ENCODE peak calls at places on chromosomes 16 and 17, in nine cellular contexts. One of them, this sample, is unnamed.

GRCh38 chr16:72797606-72798005 is 250.3 kb downstream of the ZFHX3 start:
- DNase-seq in IMR-90: no peak
- DNase-seq in thoracic aorta: no peak
- DNase-seq in stomach: no peak
- DNase-seq in AG10803: no peak
- DNase-seq in WTC11: no peak
- DNase-seq in sigmoid colon: peak
- DNase-seq in tibial artery: no peak
- DNase-seq in omental fat pad: no peak
- DNase-seq in this sample: no peak

GRCh38 chr16:78522327-78522726 is 422.9 kb downstream of the WWOX start:
- DNase-seq in IMR-90: no peak
- DNase-seq in thoracic aorta: no peak
- DNase-seq in stomach: no peak
- DNase-seq in AG10803: no peak
- DNase-seq in WTC11: no peak
- DNase-seq in sigmoid colon: no peak
- DNase-seq in tibial artery: no peak
- DNase-seq in omental fat pad: no peak
- DNase-seq in this sample: no peak

GRCh38 chr17:38874505-38875419 is 4.9 kb downstream of the LASP1 start:
- DNase-seq in IMR-90: no peak
- DNase-seq in thoracic aorta: no peak
- DNase-seq in stomach: no peak
- DNase-seq in AG10803: peak
- DNase-seq in WTC11: no peak
- DNase-seq in sigmoid colon: no peak
- DNase-seq in tibial artery: no peak
- DNase-seq in omental fat pad: no peak
- DNase-seq in this sample: no peak

GRCh38 chr17:50219345-50219744 is 17.9 kb upstream of the COL1A1 start:
- DNase-seq in IMR-90: peak
- DNase-seq in thoracic aorta: no peak
- DNase-seq in stomach: no peak
- DNase-seq in AG10803: peak
- DNase-seq in WTC11: no peak
- DNase-seq in sigmoid colon: no peak
- DNase-seq in tibial artery: no peak
- DNase-seq in omental fat pad: no peak
- DNase-seq in this sample: no peak

GRCh38 chr17:15436399-15437369 is 30.7 kb downstream of the CDRT4 start:
- DNase-seq in IMR-90: peak
- DNase-seq in thoracic aorta: no peak
- DNase-seq in stomach: peak
- DNase-seq in AG10803: peak
- DNase-seq in WTC11: peak
- DNase-seq in sigmoid colon: peak
- DNase-seq in tibial artery: peak
- DNase-seq in omental fat pad: no peak
- DNase-seq in this sample: no peak

GRCh38 chr17:31487648-31488263 is 96.3 kb downstream of the RAB11FIP4 start:
- DNase-seq in IMR-90: peak
- DNase-seq in thoracic aorta: peak
- DNase-seq in stomach: peak
- DNase-seq in AG10803: peak
- DNase-seq in WTC11: peak
- DNase-seq in sigmoid colon: peak
- DNase-seq in tibial artery: peak
- DNase-seq in omental fat pad: peak
- DNase-seq in this sample: peak

GRCh38 chr17:50191070-50192045 is 10.1 kb downstream of the COL1A1 start:
- DNase-seq in IMR-90: peak
- DNase-seq in thoracic aorta: no peak
- DNase-seq in stomach: no peak
- DNase-seq in AG10803: peak
- DNase-seq in WTC11: no peak
- DNase-seq in sigmoid colon: no peak
- DNase-seq in tibial artery: no peak
- DNase-seq in omental fat pad: no peak
- DNase-seq in this sample: no peak

GRCh38 chr16:53515259-53515658 is 12.2 kb upstream of the AKTIP start:
- DNase-seq in IMR-90: peak
- DNase-seq in thoracic aorta: no peak
- DNase-seq in stomach: no peak
- DNase-seq in AG10803: no peak
- DNase-seq in WTC11: no peak
- DNase-seq in sigmoid colon: peak
- DNase-seq in tibial artery: no peak
- DNase-seq in omental fat pad: no peak
- DNase-seq in this sample: no peak

GRCh38 chr17:1999557-2000251 is 25.4 kb downstream of the RTN4RL1 start:
- DNase-seq in IMR-90: peak
- DNase-seq in thoracic aorta: no peak
- DNase-seq in stomach: peak
- DNase-seq in AG10803: peak
- DNase-seq in WTC11: peak
- DNase-seq in sigmoid colon: peak
- DNase-seq in tibial artery: peak
- DNase-seq in omental fat pad: no peak
- DNase-seq in this sample: no peak

GRCh38 chr17:7219812-7220592 is at the start of the genes ACADVL and DLG4:
- DNase-seq in IMR-90: peak
- DNase-seq in thoracic aorta: peak
- DNase-seq in stomach: peak
- DNase-seq in AG10803: peak
- DNase-seq in WTC11: peak
- DNase-seq in sigmoid colon: peak
- DNase-seq in tibial artery: peak
- DNase-seq in omental fat pad: peak
- DNase-seq in this sample: peak

GRCh38 chr17:7221281-7222092 is 1.7 kb downstream of the ACADVL start:
- DNase-seq in IMR-90: no peak
- DNase-seq in thoracic aorta: no peak
- DNase-seq in stomach: no peak
- DNase-seq in AG10803: no peak
- DNase-seq in WTC11: no peak
- DNase-seq in sigmoid colon: peak
- DNase-seq in tibial artery: no peak
- DNase-seq in omental fat pad: no peak
- DNase-seq in this sample: no peak

GRCh38 chr17:7219434-7219811 is 213 bp downstream of the DLG4 start:
- DNase-seq in IMR-90: no peak
- DNase-seq in thoracic aorta: no peak
- DNase-seq in stomach: no peak
- DNase-seq in AG10803: no peak
- DNase-seq in WTC11: no peak
- DNase-seq in sigmoid colon: no peak
- DNase-seq in tibial artery: no peak
- DNase-seq in omental fat pad: no peak
- DNase-seq in this sample: no peak

GRCh38 chr17:7222093-7222971 is 2.6 kb downstream of the ACADVL start:
- DNase-seq in IMR-90: no peak
- DNase-seq in thoracic aorta: no peak
- DNase-seq in stomach: no peak
- DNase-seq in AG10803: no peak
- DNase-seq in WTC11: no peak
- DNase-seq in sigmoid colon: no peak
- DNase-seq in tibial artery: no peak
- DNase-seq in omental fat pad: no peak
- DNase-seq in this sample: no peak

GRCh38 chr17:7220593-7221280 is 999 bp downstream of the ACADVL start:
- DNase-seq in IMR-90: peak
- DNase-seq in thoracic aorta: no peak
- DNase-seq in stomach: peak
- DNase-seq in AG10803: peak
- DNase-seq in WTC11: peak
- DNase-seq in sigmoid colon: peak
- DNase-seq in tibial artery: peak
- DNase-seq in omental fat pad: no peak
- DNase-seq in this sample: no peak
- TF ChIP-seq CTCF in IMR-90: peak
- TF ChIP-seq CTCF in thoracic aorta: peak
- TF ChIP-seq CTCF in stomach: peak
- TF ChIP-seq CTCF in AG10803: peak
- TF ChIP-seq CTCF in WTC11: no peak
- TF ChIP-seq CTCF in sigmoid colon: no peak
- TF ChIP-seq CTCF in tibial artery: peak
- TF ChIP-seq CTCF in omental fat pad: no peak
- TF ChIP-seq CTCF in this sample: peak

GRCh38 chr16:64469906-64470702 is 651.8 kb downstream of the CDH11 start:
- DNase-seq in IMR-90: no peak
- DNase-seq in thoracic aorta: no peak
- DNase-seq in stomach: no peak
- DNase-seq in AG10803: no peak
- DNase-seq in WTC11: no peak
- DNase-seq in sigmoid colon: no peak
- DNase-seq in tibial artery: no peak
- DNase-seq in omental fat pad: no peak
- DNase-seq in this sample: no peak
- TF ChIP-seq CTCF in IMR-90: peak
- TF ChIP-seq CTCF in thoracic aorta: no peak
- TF ChIP-seq CTCF in stomach: no peak
- TF ChIP-seq CTCF in AG10803: peak
- TF ChIP-seq CTCF in WTC11: no peak
- TF ChIP-seq CTCF in sigmoid colon: no peak
- TF ChIP-seq CTCF in tibial artery: no peak
- TF ChIP-seq CTCF in omental fat pad: no peak
- TF ChIP-seq CTCF in this sample: no peak

GRCh38 chr16:27225536-27226360 is 22.4 kb downstream of the KDM8 start:
- DNase-seq in IMR-90: no peak
- DNase-seq in thoracic aorta: no peak
- DNase-seq in stomach: peak
- DNase-seq in AG10803: no peak
- DNase-seq in WTC11: no peak
- DNase-seq in sigmoid colon: no peak
- DNase-seq in tibial artery: no peak
- DNase-seq in omental fat pad: no peak
- DNase-seq in this sample: peak
- TF ChIP-seq CTCF in IMR-90: peak
- TF ChIP-seq CTCF in thoracic aorta: no peak
- TF ChIP-seq CTCF in stomach: no peak
- TF ChIP-seq CTCF in AG10803: no peak
- TF ChIP-seq CTCF in WTC11: no peak
- TF ChIP-seq CTCF in sigmoid colon: no peak
- TF ChIP-seq CTCF in tibial artery: no peak
- TF ChIP-seq CTCF in omental fat pad: no peak
- TF ChIP-seq CTCF in this sample: no peak

GRCh38 chr17:71667661-71668060 is 453.2 kb upstream of the SOX9 start:
- DNase-seq in IMR-90: no peak
- DNase-seq in thoracic aorta: no peak
- DNase-seq in stomach: no peak
- DNase-seq in AG10803: peak
- DNase-seq in WTC11: no peak
- DNase-seq in sigmoid colon: no peak
- DNase-seq in tibial artery: no peak
- DNase-seq in omental fat pad: no peak
- DNase-seq in this sample: no peak

GRCh38 chr17:71668807-71669206 is 452.0 kb upstream of the SOX9 start:
- DNase-seq in IMR-90: no peak
- DNase-seq in thoracic aorta: no peak
- DNase-seq in stomach: no peak
- DNase-seq in AG10803: no peak
- DNase-seq in WTC11: no peak
- DNase-seq in sigmoid colon: no peak
- DNase-seq in tibial artery: no peak
- DNase-seq in omental fat pad: no peak
- DNase-seq in this sample: no peak

GRCh38 chr17:71664867-71665266 is 456.0 kb upstream of the SOX9 start:
- DNase-seq in IMR-90: no peak
- DNase-seq in thoracic aorta: no peak
- DNase-seq in stomach: no peak
- DNase-seq in AG10803: no peak
- DNase-seq in WTC11: no peak
- DNase-seq in sigmoid colon: no peak
- DNase-seq in tibial artery: no peak
- DNase-seq in omental fat pad: no peak
- DNase-seq in this sample: no peak

DNA sequence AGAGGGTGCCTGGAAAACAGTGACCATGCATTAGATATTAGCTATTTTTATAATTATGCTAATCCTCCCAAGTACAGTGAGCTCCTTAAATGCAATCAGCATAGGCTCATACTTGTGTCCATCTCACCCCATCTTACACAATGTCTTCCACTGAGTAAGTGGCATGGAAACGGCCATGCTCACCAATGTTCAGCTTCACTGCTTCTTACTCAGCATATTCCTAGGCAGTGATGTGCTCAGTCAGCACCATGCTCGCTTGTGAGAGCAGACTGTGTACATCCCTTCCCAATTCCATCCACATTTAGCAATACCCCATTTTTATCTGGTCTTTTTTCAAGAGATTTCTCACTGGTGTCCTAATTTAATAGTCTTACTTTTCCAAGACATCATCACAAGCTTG is 454.8 kb upstream of the SOX9 start:
- DNase-seq in IMR-90: no peak
- DNase-seq in thoracic aorta: no peak
- DNase-seq in stomach: no peak
- DNase-seq in AG10803: no peak
- DNase-seq in WTC11: no peak
- DNase-seq in sigmoid colon: no peak
- DNase-seq in tibial artery: no peak
- DNase-seq in omental fat pad: no peak
- DNase-seq in this sample: no peak
- TF ChIP-seq CTCF in IMR-90: no peak
- TF ChIP-seq CTCF in thoracic aorta: no peak
- TF ChIP-seq CTCF in stomach: no peak
- TF ChIP-seq CTCF in AG10803: no peak
- TF ChIP-seq CTCF in WTC11: no peak
- TF ChIP-seq CTCF in sigmoid colon: no peak
- TF ChIP-seq CTCF in tibial artery: no peak
- TF ChIP-seq CTCF in omental fat pad: no peak
- TF ChIP-seq CTCF in this sample: no peak

GRCh38 chr16:50593410-50594139 is 45.4 kb downstream of the NKD1 start:
- DNase-seq in IMR-90: no peak
- DNase-seq in thoracic aorta: no peak
- DNase-seq in stomach: no peak
- DNase-seq in AG10803: no peak
- DNase-seq in WTC11: peak
- DNase-seq in sigmoid colon: no peak
- DNase-seq in tibial artery: no peak
- DNase-seq in omental fat pad: no peak
- DNase-seq in this sample: no peak
- TF ChIP-seq CTCF in IMR-90: peak
- TF ChIP-seq CTCF in thoracic aorta: no peak
- TF ChIP-seq CTCF in stomach: no peak
- TF ChIP-seq CTCF in AG10803: peak
- TF ChIP-seq CTCF in WTC11: peak
- TF ChIP-seq CTCF in sigmoid colon: no peak
- TF ChIP-seq CTCF in tibial artery: no peak
- TF ChIP-seq CTCF in omental fat pad: no peak
- TF ChIP-seq CTCF in this sample: peak

GRCh38 chr17:55296171-55296695 is 31.5 kb downstream of the HLF start:
- DNase-seq in IMR-90: no peak
- DNase-seq in thoracic aorta: no peak
- DNase-seq in stomach: no peak
- DNase-seq in AG10803: no peak
- DNase-seq in WTC11: no peak
- DNase-seq in sigmoid colon: no peak
- DNase-seq in tibial artery: no peak
- DNase-seq in omental fat pad: no peak
- DNase-seq in this sample: peak
- TF ChIP-seq CTCF in IMR-90: no peak
- TF ChIP-seq CTCF in thoracic aorta: no peak
- TF ChIP-seq CTCF in stomach: no peak
- TF ChIP-seq CTCF in AG10803: no peak
- TF ChIP-seq CTCF in WTC11: no peak
- TF ChIP-seq CTCF in sigmoid colon: no peak
- TF ChIP-seq CTCF in tibial artery: no peak
- TF ChIP-seq CTCF in omental fat pad: no peak
- TF ChIP-seq CTCF in this sample: no peak